ENCODE peak calls at places on chromosome 14, in nine cellular contexts. One of them, this sample, is unnamed. For H3K4me1 and H3K27me3, the result is how much of the 10 kb centered on the place peaks cover.

GRCh38 chr14:89564291-89564957 is 147.4 kb upstream of the FOXN3 start:
- DNase-seq in psoas muscle: no peak
- DNase-seq in left ventricle myocardium inferior: no peak
- DNase-seq in upper lobe of right lung: no peak
- DNase-seq in fibroblast of lung: no peak
- DNase-seq in mammary epithelial cell: no peak
- DNase-seq in right cardiac atrium: no peak
- DNase-seq in cardiac muscle cell: no peak
- DNase-seq in CD4-positive, alpha-beta memory T cell: no peak
- DNase-seq in this sample: no peak

GRCh38 chr14:23071244-23071974 is 14.1 kb upstream of the CDH24 start:
- DNase-seq in psoas muscle: peak
- DNase-seq in left ventricle myocardium inferior: peak
- DNase-seq in upper lobe of right lung: peak
- DNase-seq in fibroblast of lung: peak
- DNase-seq in mammary epithelial cell: peak
- DNase-seq in right cardiac atrium: peak
- DNase-seq in cardiac muscle cell: peak
- DNase-seq in CD4-positive, alpha-beta memory T cell: peak
- DNase-seq in this sample: peak

GRCh38 chr14:81435578-81436295 is 35.6 kb upstream of the STON2 start:
- DNase-seq in psoas muscle: peak
- DNase-seq in left ventricle myocardium inferior: peak
- DNase-seq in upper lobe of right lung: peak
- DNase-seq in fibroblast of lung: peak
- DNase-seq in mammary epithelial cell: peak
- DNase-seq in right cardiac atrium: peak
- DNase-seq in cardiac muscle cell: peak
- DNase-seq in CD4-positive, alpha-beta memory T cell: peak
- DNase-seq in this sample: no peak

GRCh38 chr14:38256358-38256840 is 506 bp upstream of the CLEC14A start:
- DNase-seq in psoas muscle: no peak
- DNase-seq in left ventricle myocardium inferior: no peak
- DNase-seq in upper lobe of right lung: no peak
- DNase-seq in fibroblast of lung: peak
- DNase-seq in mammary epithelial cell: no peak
- DNase-seq in right cardiac atrium: no peak
- DNase-seq in cardiac muscle cell: no peak
- DNase-seq in CD4-positive, alpha-beta memory T cell: peak
- DNase-seq in this sample: no peak

GRCh38 chr14:93734961-93735360 is 53.3 kb downstream of the PRIMA1 start:
- DNase-seq in psoas muscle: no peak
- DNase-seq in left ventricle myocardium inferior: no peak
- DNase-seq in upper lobe of right lung: no peak
- DNase-seq in fibroblast of lung: no peak
- DNase-seq in mammary epithelial cell: no peak
- DNase-seq in right cardiac atrium: no peak
- DNase-seq in cardiac muscle cell: no peak
- DNase-seq in CD4-positive, alpha-beta memory T cell: no peak
- DNase-seq in this sample: no peak

GRCh38 chr14:48731260-48731659 is 854.9 kb downstream of the RPS29 start:
- DNase-seq in psoas muscle: no peak
- DNase-seq in left ventricle myocardium inferior: no peak
- DNase-seq in upper lobe of right lung: no peak
- DNase-seq in fibroblast of lung: no peak
- DNase-seq in mammary epithelial cell: no peak
- DNase-seq in right cardiac atrium: no peak
- DNase-seq in cardiac muscle cell: no peak
- DNase-seq in CD4-positive, alpha-beta memory T cell: no peak
- DNase-seq in this sample: no peak

GRCh38 chr14:70315942-70316341 is 43.5 kb downstream of the COX16 start:
- DNase-seq in psoas muscle: no peak
- DNase-seq in left ventricle myocardium inferior: no peak
- DNase-seq in upper lobe of right lung: no peak
- DNase-seq in fibroblast of lung: no peak
- DNase-seq in mammary epithelial cell: peak
- DNase-seq in right cardiac atrium: no peak
- DNase-seq in cardiac muscle cell: no peak
- DNase-seq in CD4-positive, alpha-beta memory T cell: no peak
- DNase-seq in this sample: no peak

GRCh38 chr14:64110832-64111231 is 183.3 kb downstream of the ESR2 start:
- DNase-seq in psoas muscle: no peak
- DNase-seq in left ventricle myocardium inferior: no peak
- DNase-seq in upper lobe of right lung: no peak
- DNase-seq in fibroblast of lung: no peak
- DNase-seq in mammary epithelial cell: peak
- DNase-seq in right cardiac atrium: no peak
- DNase-seq in cardiac muscle cell: no peak
- DNase-seq in CD4-positive, alpha-beta memory T cell: no peak
- DNase-seq in this sample: no peak

GRCh38 chr14:106455026-106455425 is 928.6 kb downstream of the TMEM121 start:
- DNase-seq in psoas muscle: no peak
- DNase-seq in left ventricle myocardium inferior: no peak
- DNase-seq in upper lobe of right lung: no peak
- DNase-seq in fibroblast of lung: no peak
- DNase-seq in mammary epithelial cell: no peak
- DNase-seq in right cardiac atrium: no peak
- DNase-seq in cardiac muscle cell: no peak
- DNase-seq in CD4-positive, alpha-beta memory T cell: no peak
- DNase-seq in this sample: no peak

GRCh38 chr14:82075566-82075965 is 541.9 kb upstream of the SEL1L start:
- DNase-seq in psoas muscle: no peak
- DNase-seq in left ventricle myocardium inferior: peak
- DNase-seq in upper lobe of right lung: no peak
- DNase-seq in fibroblast of lung: no peak
- DNase-seq in mammary epithelial cell: no peak
- DNase-seq in right cardiac atrium: peak
- DNase-seq in cardiac muscle cell: peak
- DNase-seq in CD4-positive, alpha-beta memory T cell: no peak
- DNase-seq in this sample: no peak

GRCh38 chr14:92906823-92907222 is 16.1 kb upstream of the CHGA start:
- DNase-seq in psoas muscle: no peak
- DNase-seq in left ventricle myocardium inferior: no peak
- DNase-seq in upper lobe of right lung: no peak
- DNase-seq in fibroblast of lung: no peak
- DNase-seq in mammary epithelial cell: no peak
- DNase-seq in right cardiac atrium: no peak
- DNase-seq in cardiac muscle cell: no peak
- DNase-seq in CD4-positive, alpha-beta memory T cell: no peak
- DNase-seq in this sample: no peak

GRCh38 chr14:50920482-50921225 is 23.6 kb downstream of the PYGL start:
- DNase-seq in psoas muscle: no peak
- DNase-seq in left ventricle myocardium inferior: no peak
- DNase-seq in upper lobe of right lung: no peak
- DNase-seq in fibroblast of lung: peak
- DNase-seq in mammary epithelial cell: no peak
- DNase-seq in right cardiac atrium: no peak
- DNase-seq in cardiac muscle cell: peak
- DNase-seq in CD4-positive, alpha-beta memory T cell: no peak
- DNase-seq in this sample: no peak

GRCh38 chr14:63800651-63801385 is 52.0 kb upstream of the SYNE2 start:
- DNase-seq in psoas muscle: no peak
- DNase-seq in left ventricle myocardium inferior: no peak
- DNase-seq in upper lobe of right lung: no peak
- DNase-seq in fibroblast of lung: peak
- DNase-seq in mammary epithelial cell: no peak
- DNase-seq in right cardiac atrium: no peak
- DNase-seq in cardiac muscle cell: no peak
- DNase-seq in CD4-positive, alpha-beta memory T cell: no peak
- DNase-seq in this sample: no peak

GRCh38 chr14:93984070-93984469 is 7.7 kb upstream of the ASB2 start:
- DNase-seq in psoas muscle: peak
- DNase-seq in left ventricle myocardium inferior: no peak
- DNase-seq in upper lobe of right lung: no peak
- DNase-seq in fibroblast of lung: no peak
- DNase-seq in mammary epithelial cell: peak
- DNase-seq in right cardiac atrium: peak
- DNase-seq in cardiac muscle cell: no peak
- DNase-seq in CD4-positive, alpha-beta memory T cell: no peak
- DNase-seq in this sample: no peak

GRCh38 chr14:23605931-23606585 is 27.5 kb upstream of the JPH4 start:
- DNase-seq in psoas muscle: no peak
- DNase-seq in left ventricle myocardium inferior: no peak
- DNase-seq in upper lobe of right lung: no peak
- DNase-seq in fibroblast of lung: no peak
- DNase-seq in mammary epithelial cell: peak
- DNase-seq in right cardiac atrium: no peak
- DNase-seq in cardiac muscle cell: no peak
- DNase-seq in CD4-positive, alpha-beta memory T cell: no peak
- DNase-seq in this sample: no peak

GRCh38 chr14:102949062-102949800 is 26.8 kb downstream of the AMN start:
- DNase-seq in psoas muscle: peak
- DNase-seq in left ventricle myocardium inferior: no peak
- DNase-seq in upper lobe of right lung: no peak
- DNase-seq in fibroblast of lung: no peak
- DNase-seq in mammary epithelial cell: no peak
- DNase-seq in right cardiac atrium: no peak
- DNase-seq in cardiac muscle cell: no peak
- DNase-seq in CD4-positive, alpha-beta memory T cell: peak
- DNase-seq in this sample: no peak

GRCh38 chr14:26872930-26873470 is 275.2 kb upstream of the NOVA1 start:
- DNase-seq in psoas muscle: peak
- DNase-seq in left ventricle myocardium inferior: no peak
- DNase-seq in upper lobe of right lung: no peak
- DNase-seq in fibroblast of lung: no peak
- DNase-seq in mammary epithelial cell: no peak
- DNase-seq in right cardiac atrium: no peak
- DNase-seq in cardiac muscle cell: no peak
- DNase-seq in CD4-positive, alpha-beta memory T cell: no peak
- DNase-seq in this sample: no peak

GRCh38 chr14:71206766-71207371 is 299.6 kb downstream of the PCNX1 start:
- DNase-seq in psoas muscle: no peak
- DNase-seq in left ventricle myocardium inferior: peak
- DNase-seq in upper lobe of right lung: no peak
- DNase-seq in fibroblast of lung: peak
- DNase-seq in mammary epithelial cell: peak
- DNase-seq in right cardiac atrium: peak
- DNase-seq in cardiac muscle cell: no peak
- DNase-seq in CD4-positive, alpha-beta memory T cell: no peak
- DNase-seq in this sample: no peak

GRCh38 chr14:61252354-61253063 is 28.6 kb downstream of the TMEM30B start:
- DNase-seq in psoas muscle: peak
- DNase-seq in left ventricle myocardium inferior: peak
- DNase-seq in upper lobe of right lung: no peak
- DNase-seq in fibroblast of lung: peak
- DNase-seq in mammary epithelial cell: peak
- DNase-seq in right cardiac atrium: peak
- DNase-seq in cardiac muscle cell: peak
- DNase-seq in CD4-positive, alpha-beta memory T cell: peak
- DNase-seq in this sample: peak

GRCh38 chr14:54763761-54764160 is 138.9 kb downstream of the GCH1 start:
- DNase-seq in psoas muscle: no peak
- DNase-seq in left ventricle myocardium inferior: no peak
- DNase-seq in upper lobe of right lung: no peak
- DNase-seq in fibroblast of lung: no peak
- DNase-seq in mammary epithelial cell: no peak
- DNase-seq in right cardiac atrium: no peak
- DNase-seq in cardiac muscle cell: no peak
- DNase-seq in CD4-positive, alpha-beta memory T cell: no peak
- DNase-seq in this sample: no peak

GRCh38 chr14:79842270-79842669 is 369.0 kb downstream of the DIO2 start:
- DNase-seq in psoas muscle: peak
- DNase-seq in left ventricle myocardium inferior: peak
- DNase-seq in upper lobe of right lung: no peak
- DNase-seq in fibroblast of lung: peak
- DNase-seq in mammary epithelial cell: peak
- DNase-seq in right cardiac atrium: peak
- DNase-seq in cardiac muscle cell: no peak
- DNase-seq in CD4-positive, alpha-beta memory T cell: no peak
- DNase-seq in this sample: no peak
- H3K4me1 ChIP-seq in psoas muscle: under half
- H3K4me1 ChIP-seq in left ventricle myocardium inferior: under half
- H3K4me1 ChIP-seq in upper lobe of right lung: under half
- H3K4me1 ChIP-seq in fibroblast of lung: under half
- H3K4me1 ChIP-seq in mammary epithelial cell: under half
- H3K4me1 ChIP-seq in right cardiac atrium: under half
- H3K4me1 ChIP-seq in cardiac muscle cell: under half
- H3K4me1 ChIP-seq in CD4-positive, alpha-beta memory T cell: under half
- H3K4me1 ChIP-seq in this sample: under half

GRCh38 chr14:29925106-29925722 is 2.4 kb downstream of the PRKD1 start:
- DNase-seq in psoas muscle: no peak
- DNase-seq in left ventricle myocardium inferior: no peak
- DNase-seq in upper lobe of right lung: no peak
- DNase-seq in fibroblast of lung: peak
- DNase-seq in mammary epithelial cell: no peak
- DNase-seq in right cardiac atrium: no peak
- DNase-seq in cardiac muscle cell: no peak
- DNase-seq in CD4-positive, alpha-beta memory T cell: no peak
- DNase-seq in this sample: no peak
- H3K27me3 ChIP-seq in psoas muscle: under half
- H3K27me3 ChIP-seq in left ventricle myocardium inferior: under half
- H3K27me3 ChIP-seq in upper lobe of right lung: under half
- H3K27me3 ChIP-seq in fibroblast of lung: under half
- H3K27me3 ChIP-seq in mammary epithelial cell: under half
- H3K27me3 ChIP-seq in right cardiac atrium: under half
- H3K27me3 ChIP-seq in cardiac muscle cell: under half
- H3K27me3 ChIP-seq in CD4-positive, alpha-beta memory T cell: under half
- H3K27me3 ChIP-seq in this sample: under half

DNA sequence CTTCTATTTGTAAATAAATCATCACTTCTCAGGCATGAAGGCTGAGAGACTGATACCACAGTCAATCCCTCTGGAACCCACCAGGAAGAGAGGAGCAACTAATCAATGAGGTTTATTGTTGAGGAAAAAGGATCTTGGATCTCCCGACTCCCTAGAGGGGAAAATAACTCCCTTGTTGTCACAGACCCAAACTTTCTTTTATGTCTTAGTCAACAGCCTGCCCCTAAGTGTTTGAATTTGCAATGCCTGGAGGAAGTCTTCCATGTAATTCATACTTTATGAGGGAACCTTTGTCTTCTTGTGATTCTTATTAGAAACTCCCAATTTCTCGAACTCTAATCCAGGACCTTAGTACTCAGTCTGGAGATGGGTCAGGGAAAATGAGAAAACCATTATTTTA is 805.8 kb downstream of the DIO2 start:
- DNase-seq in psoas muscle: no peak
- DNase-seq in left ventricle myocardium inferior: no peak
- DNase-seq in upper lobe of right lung: no peak
- DNase-seq in fibroblast of lung: no peak
- DNase-seq in mammary epithelial cell: no peak
- DNase-seq in right cardiac atrium: no peak
- DNase-seq in cardiac muscle cell: no peak
- DNase-seq in CD4-positive, alpha-beta memory T cell: no peak
- DNase-seq in this sample: no peak
- H3K4me1 ChIP-seq in psoas muscle: under half
- H3K4me1 ChIP-seq in left ventricle myocardium inferior: under half
- H3K4me1 ChIP-seq in upper lobe of right lung: under half
- H3K4me1 ChIP-seq in fibroblast of lung: under half
- H3K4me1 ChIP-seq in mammary epithelial cell: under half
- H3K4me1 ChIP-seq in right cardiac atrium: under half
- H3K4me1 ChIP-seq in cardiac muscle cell: under half
- H3K4me1 ChIP-seq in CD4-positive, alpha-beta memory T cell: under half
- H3K4me1 ChIP-seq in this sample: under half

GRCh38 chr14:75660630-75661498 is at the start of the genes ERG28 and TTLL5:
- DNase-seq in psoas muscle: peak
- DNase-seq in left ventricle myocardium inferior: peak
- DNase-seq in upper lobe of right lung: peak
- DNase-seq in fibroblast of lung: peak
- DNase-seq in mammary epithelial cell: peak
- DNase-seq in right cardiac atrium: peak
- DNase-seq in cardiac muscle cell: peak
- DNase-seq in CD4-positive, alpha-beta memory T cell: peak
- DNase-seq in this sample: peak
- H3K27me3 ChIP-seq in psoas muscle: under half
- H3K27me3 ChIP-seq in left ventricle myocardium inferior: under half
- H3K27me3 ChIP-seq in upper lobe of right lung: under half
- H3K27me3 ChIP-seq in fibroblast of lung: under half
- H3K27me3 ChIP-seq in mammary epithelial cell: under half
- H3K27me3 ChIP-seq in right cardiac atrium: under half
- H3K27me3 ChIP-seq in cardiac muscle cell: under half
- H3K27me3 ChIP-seq in CD4-positive, alpha-beta memory T cell: under half
- H3K27me3 ChIP-seq in this sample: under half